ENCODE peak calls at places on chromosomes 4 and X, in five cellular contexts. One of them, this sample, is unnamed. For H3K9me3, the result is how much of the 10 kb centered on the place peaks cover.

GRCh38 chr4:3819210-3819919 is 53.2 kb downstream of the ADRA2C start:
- DNase-seq in ovary: no peak
- DNase-seq in CD8-positive, alpha-beta memory T cell: no peak
- DNase-seq in upper lobe of left lung: no peak
- DNase-seq in Peyer's patch: no peak
- DNase-seq in this sample: peak

GRCh38 chr4:78336093-78336943 is 215.3 kb upstream of the ANXA3 start:
- DNase-seq in CD8-positive, alpha-beta memory T cell: no peak
- DNase-seq in upper lobe of left lung: no peak
- DNase-seq in ovary: no peak
- DNase-seq in Peyer's patch: no peak
- DNase-seq in this sample: no peak

GRCh38 chr4:23234018-23234417 is 541.3 kb downstream of the GBA3 start:
- DNase-seq in upper lobe of left lung: no peak
- DNase-seq in Peyer's patch: no peak
- DNase-seq in CD8-positive, alpha-beta memory T cell: no peak
- DNase-seq in ovary: no peak
- DNase-seq in this sample: no peak

GRCh38 chrX:28851871-28852270 is 264.6 kb downstream of the IL1RAPL1 start:
- DNase-seq in CD8-positive, alpha-beta memory T cell: no peak
- DNase-seq in upper lobe of left lung: no peak
- DNase-seq in ovary: no peak
- DNase-seq in Peyer's patch: no peak
- DNase-seq in this sample: peak

GRCh38 chr4:126890994-126891393 is 741.8 kb upstream of the INTU start:
- DNase-seq in Peyer's patch: no peak
- DNase-seq in upper lobe of left lung: no peak
- DNase-seq in CD8-positive, alpha-beta memory T cell: no peak
- DNase-seq in ovary: no peak
- DNase-seq in this sample: no peak

GRCh38 chrX:68808686-68809357 is 20.0 kb upstream of the EFNB1 start:
- DNase-seq in ovary: no peak
- DNase-seq in Peyer's patch: no peak
- DNase-seq in CD8-positive, alpha-beta memory T cell: no peak
- DNase-seq in upper lobe of left lung: no peak
- DNase-seq in this sample: no peak

GRCh38 chr4:19927381-19927780 is 324.3 kb upstream of the SLIT2 start:
- DNase-seq in upper lobe of left lung: no peak
- DNase-seq in Peyer's patch: no peak
- DNase-seq in ovary: no peak
- DNase-seq in CD8-positive, alpha-beta memory T cell: no peak
- DNase-seq in this sample: no peak

GRCh38 chr4:188201851-188202250 is 62.6 kb downstream of the TRIML1 start:
- DNase-seq in Peyer's patch: no peak
- DNase-seq in upper lobe of left lung: no peak
- DNase-seq in ovary: no peak
- DNase-seq in CD8-positive, alpha-beta memory T cell: no peak
- DNase-seq in this sample: no peak

GRCh38 chrX:110417128-110417527 is 58.5 kb downstream of the RTL9 start:
- DNase-seq in Peyer's patch: no peak
- DNase-seq in ovary: no peak
- DNase-seq in upper lobe of left lung: no peak
- DNase-seq in CD8-positive, alpha-beta memory T cell: no peak
- DNase-seq in this sample: no peak

GRCh38 chrX:12410523-12410922 is 272.2 kb downstream of the FRMPD4 start:
- DNase-seq in ovary: no peak
- DNase-seq in Peyer's patch: no peak
- DNase-seq in CD8-positive, alpha-beta memory T cell: no peak
- DNase-seq in upper lobe of left lung: no peak
- DNase-seq in this sample: no peak

GRCh38 chrX:24054182-24055042 is at the start of gene EIF2S3:
- DNase-seq in ovary: peak
- DNase-seq in Peyer's patch: peak
- DNase-seq in CD8-positive, alpha-beta memory T cell: peak
- DNase-seq in upper lobe of left lung: peak
- DNase-seq in this sample: peak

GRCh38 chrX:29841750-29842149 is 373.6 kb upstream of the MAGEB2 start:
- DNase-seq in upper lobe of left lung: no peak
- DNase-seq in ovary: no peak
- DNase-seq in Peyer's patch: no peak
- DNase-seq in CD8-positive, alpha-beta memory T cell: no peak
- DNase-seq in this sample: no peak

GRCh38 chrX:101078716-101079115 is at the start of gene TMEM35A:
- DNase-seq in ovary: peak
- DNase-seq in CD8-positive, alpha-beta memory T cell: no peak
- DNase-seq in upper lobe of left lung: no peak
- DNase-seq in Peyer's patch: no peak
- DNase-seq in this sample: no peak

GRCh38 chr4:42719257-42719656 is 62.4 kb upstream of the ATP8A1 start:
- DNase-seq in CD8-positive, alpha-beta memory T cell: no peak
- DNase-seq in upper lobe of left lung: no peak
- DNase-seq in ovary: no peak
- DNase-seq in Peyer's patch: no peak
- DNase-seq in this sample: no peak

GRCh38 chr4:179307297-179308136 is 1865.3 kb upstream of the AGA start:
- DNase-seq in CD8-positive, alpha-beta memory T cell: no peak
- DNase-seq in upper lobe of left lung: no peak
- DNase-seq in Peyer's patch: no peak
- DNase-seq in ovary: no peak
- DNase-seq in this sample: peak

GRCh38 chr4:3186609-3187008 is 62.4 kb upstream of the MSANTD1 start:
- DNase-seq in upper lobe of left lung: no peak
- DNase-seq in ovary: no peak
- DNase-seq in CD8-positive, alpha-beta memory T cell: no peak
- DNase-seq in Peyer's patch: no peak
- DNase-seq in this sample: no peak

GRCh38 chr4:184825394-184826314 is at the start of gene ACSL1:
- DNase-seq in upper lobe of left lung: peak
- DNase-seq in Peyer's patch: peak
- DNase-seq in ovary: peak
- DNase-seq in CD8-positive, alpha-beta memory T cell: peak
- DNase-seq in this sample: peak

DNA sequence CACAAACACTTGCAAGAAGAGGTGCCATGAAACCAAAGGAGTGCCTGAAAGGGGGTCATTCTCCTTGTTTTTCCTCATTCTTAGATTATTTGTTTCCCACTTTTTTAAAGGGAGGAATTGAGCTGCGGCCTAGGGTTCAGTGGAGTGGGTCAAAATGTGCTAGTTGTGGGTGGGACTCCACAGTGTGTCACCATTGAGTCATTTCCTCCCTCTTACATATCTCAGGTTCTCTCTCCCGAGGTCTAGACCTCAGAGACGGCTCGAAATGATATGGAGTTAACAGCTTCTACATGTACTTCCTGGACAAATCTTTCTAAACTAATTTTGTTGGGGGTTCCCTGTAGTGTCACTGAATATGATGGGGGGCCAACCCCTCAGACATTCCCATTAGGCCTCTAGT is 328.4 kb upstream of the SPANXN1 start:
- DNase-seq in ovary: no peak
- DNase-seq in CD8-positive, alpha-beta memory T cell: no peak
- DNase-seq in Peyer's patch: no peak
- DNase-seq in upper lobe of left lung: no peak
- DNase-seq in this sample: no peak
- H3K9me3 ChIP-seq in ovary: under half
- H3K9me3 ChIP-seq in CD8-positive, alpha-beta memory T cell: under half
- H3K9me3 ChIP-seq in Peyer's patch: under half
- H3K9me3 ChIP-seq in upper lobe of left lung: under half
- H3K9me3 ChIP-seq in this sample: under half

DNA sequence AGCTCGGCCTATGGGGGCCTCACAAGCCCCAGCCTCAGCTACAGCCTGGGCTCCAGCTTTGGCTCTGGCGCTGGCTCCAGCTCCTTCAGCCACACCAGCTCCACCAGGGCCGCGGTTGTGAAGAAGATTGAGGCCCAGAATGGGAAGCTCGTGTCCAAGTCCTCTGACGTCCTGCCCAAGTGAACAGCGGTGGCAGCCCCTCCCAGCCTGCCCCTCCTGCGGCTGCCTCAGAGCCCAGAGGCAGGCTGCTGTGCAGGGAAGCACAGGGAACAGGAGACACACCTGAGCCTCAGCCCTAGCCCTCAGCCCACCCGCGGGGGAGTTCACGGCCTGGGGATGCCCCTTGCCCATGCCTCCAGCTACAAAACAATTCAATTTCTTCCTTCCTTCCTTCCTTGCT is 75.7 kb upstream of the ZXDA start:
- DNase-seq in upper lobe of left lung: no peak
- DNase-seq in ovary: no peak
- DNase-seq in Peyer's patch: no peak
- DNase-seq in CD8-positive, alpha-beta memory T cell: no peak
- DNase-seq in this sample: no peak
- H3K9me3 ChIP-seq in upper lobe of left lung: under half
- H3K9me3 ChIP-seq in ovary: under half
- H3K9me3 ChIP-seq in Peyer's patch: under half
- H3K9me3 ChIP-seq in CD8-positive, alpha-beta memory T cell: under half
- H3K9me3 ChIP-seq in this sample: under half

GRCh38 chr4:138960175-138960710 is 55.3 kb upstream of the NOCT start:
- DNase-seq in ovary: no peak
- DNase-seq in CD8-positive, alpha-beta memory T cell: no peak
- DNase-seq in Peyer's patch: no peak
- DNase-seq in upper lobe of left lung: no peak
- DNase-seq in this sample: no peak

GRCh38 chr4:138958519-138958918 is 57.1 kb upstream of the NOCT start:
- DNase-seq in ovary: no peak
- DNase-seq in upper lobe of left lung: peak
- DNase-seq in Peyer's patch: no peak
- DNase-seq in CD8-positive, alpha-beta memory T cell: no peak
- DNase-seq in this sample: no peak

GRCh38 chr4:138957302-138957701 is 58.3 kb upstream of the NOCT start:
- DNase-seq in ovary: no peak
- DNase-seq in upper lobe of left lung: no peak
- DNase-seq in Peyer's patch: no peak
- DNase-seq in CD8-positive, alpha-beta memory T cell: no peak
- DNase-seq in this sample: no peak

GRCh38 chr4:138961687-138962086 is 53.9 kb upstream of the NOCT start:
- DNase-seq in upper lobe of left lung: no peak
- DNase-seq in CD8-positive, alpha-beta memory T cell: no peak
- DNase-seq in ovary: no peak
- DNase-seq in Peyer's patch: no peak
- DNase-seq in this sample: no peak

DNA sequence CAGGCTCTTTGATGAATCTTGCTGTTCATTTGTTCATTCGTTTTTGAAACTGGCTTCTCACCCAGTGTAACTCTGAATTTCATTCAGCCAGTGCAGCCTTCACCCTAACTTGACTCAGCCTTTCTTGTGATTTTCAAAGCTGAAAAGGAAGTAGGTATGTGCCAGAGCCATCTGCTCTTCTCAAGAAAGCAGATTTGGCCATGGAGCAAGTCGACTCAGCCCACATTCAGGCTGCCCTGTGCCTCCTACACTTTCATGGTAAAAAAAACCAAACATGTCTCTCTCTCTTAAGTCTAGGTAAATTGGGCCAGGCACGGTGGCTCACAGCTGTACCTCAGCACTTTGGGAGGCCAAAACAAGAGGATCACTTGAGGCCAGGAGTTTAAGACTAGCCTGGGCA is 56.2 kb upstream of the NOCT start:
- DNase-seq in Peyer's patch: no peak
- DNase-seq in CD8-positive, alpha-beta memory T cell: no peak
- DNase-seq in ovary: no peak
- DNase-seq in upper lobe of left lung: no peak
- DNase-seq in this sample: no peak
- H3K9me3 ChIP-seq in Peyer's patch: under half
- H3K9me3 ChIP-seq in CD8-positive, alpha-beta memory T cell: under half
- H3K9me3 ChIP-seq in ovary: under half
- H3K9me3 ChIP-seq in upper lobe of left lung: under half
- H3K9me3 ChIP-seq in this sample: under half

GRCh38 chr4:128440923-128441322 is 153.3 kb upstream of the PGRMC2 start:
- DNase-seq in upper lobe of left lung: no peak
- DNase-seq in ovary: no peak
- DNase-seq in CD8-positive, alpha-beta memory T cell: no peak
- DNase-seq in Peyer's patch: no peak
- DNase-seq in this sample: no peak
- H3K9me3 ChIP-seq in upper lobe of left lung: under half
- H3K9me3 ChIP-seq in ovary: under half
- H3K9me3 ChIP-seq in CD8-positive, alpha-beta memory T cell: under half
- H3K9me3 ChIP-seq in Peyer's patch: under half
- H3K9me3 ChIP-seq in this sample: under half

DNA sequence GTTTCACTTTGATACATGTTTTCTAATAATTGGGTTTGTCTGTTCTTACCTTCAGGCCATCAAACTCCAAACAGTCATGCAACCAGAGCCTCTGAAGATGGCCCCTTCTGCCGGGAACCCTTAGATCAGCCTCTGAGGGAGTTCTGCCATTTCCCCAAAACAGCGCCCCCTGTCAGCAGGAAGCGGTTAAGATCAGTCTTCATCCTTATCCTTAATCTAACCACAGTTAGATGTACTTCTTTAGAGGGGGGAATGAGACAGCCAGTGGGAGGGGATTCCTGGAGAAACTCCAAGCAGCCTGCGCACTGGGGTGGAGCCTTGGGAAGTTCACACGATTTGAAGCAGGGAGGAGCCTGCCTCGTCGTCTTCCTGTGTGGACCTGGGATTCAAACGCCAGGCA is 185.4 kb downstream of the INPP4B start:
- DNase-seq in ovary: no peak
- DNase-seq in Peyer's patch: no peak
- DNase-seq in CD8-positive, alpha-beta memory T cell: no peak
- DNase-seq in upper lobe of left lung: no peak
- DNase-seq in this sample: no peak
- H3K9me3 ChIP-seq in ovary: under half
- H3K9me3 ChIP-seq in Peyer's patch: under half
- H3K9me3 ChIP-seq in CD8-positive, alpha-beta memory T cell: under half
- H3K9me3 ChIP-seq in upper lobe of left lung: under half
- H3K9me3 ChIP-seq in this sample: under half

GRCh38 chr4:385934-386707 is 48.5 kb downstream of the ZNF141 start:
- DNase-seq in ovary: no peak
- DNase-seq in Peyer's patch: no peak
- DNase-seq in upper lobe of left lung: no peak
- DNase-seq in CD8-positive, alpha-beta memory T cell: no peak
- DNase-seq in this sample: no peak

GRCh38 chr4:386708-387105 is 49.1 kb downstream of the ZNF141 start:
- DNase-seq in ovary: no peak
- DNase-seq in upper lobe of left lung: no peak
- DNase-seq in CD8-positive, alpha-beta memory T cell: no peak
- DNase-seq in Peyer's patch: no peak
- DNase-seq in this sample: no peak

DNA sequence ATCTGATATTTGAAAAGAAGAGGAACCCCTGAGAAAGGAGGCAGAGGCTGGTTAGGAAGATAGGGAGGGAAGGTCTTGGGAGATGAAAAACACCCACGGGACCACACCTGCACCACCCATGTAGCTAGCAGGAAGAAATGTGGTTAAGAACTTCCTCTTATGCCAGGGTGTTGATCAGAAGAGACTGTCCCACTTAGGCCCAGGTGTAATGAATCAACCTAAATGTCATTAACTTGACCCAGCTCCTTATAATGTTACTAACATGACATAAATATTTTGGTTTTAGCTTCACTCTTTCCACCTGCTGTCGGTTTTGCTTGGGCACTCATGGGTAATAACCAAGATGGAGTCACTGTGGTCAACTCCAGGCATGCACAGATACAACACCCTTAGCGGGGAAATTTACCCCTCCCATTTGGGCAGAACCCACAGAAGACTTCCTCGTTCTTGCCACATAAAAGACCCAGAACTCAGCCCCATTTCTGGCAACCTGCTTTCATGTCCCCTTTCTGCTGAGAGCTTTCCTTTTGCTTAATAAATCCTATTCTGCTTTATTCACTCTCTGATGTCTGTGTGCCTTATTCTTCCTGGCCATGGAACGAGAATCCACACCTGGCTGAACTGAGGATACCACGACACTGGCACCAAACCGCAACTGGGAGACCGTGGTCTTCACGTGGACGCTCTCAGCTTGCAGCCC is 46.8 kb downstream of the ZNF141 start:
- DNase-seq in Peyer's patch: no peak
- DNase-seq in ovary: no peak
- DNase-seq in CD8-positive, alpha-beta memory T cell: no peak
- DNase-seq in upper lobe of left lung: no peak
- DNase-seq in this sample: no peak
- H3K9me3 ChIP-seq in Peyer's patch: under half
- H3K9me3 ChIP-seq in ovary: under half
- H3K9me3 ChIP-seq in CD8-positive, alpha-beta memory T cell: under half
- H3K9me3 ChIP-seq in upper lobe of left lung: half or more
- H3K9me3 ChIP-seq in this sample: under half

This sample was measured in right lobe of liver.